ENCODE peak calls at places on chromosomes 4 and X, in ten cellular contexts. I is amygdala; J is NCI-H524; P is epithelial cell of esophagus; F is NCI-H1436; Q is stimulated activated CD8-positive, alpha-beta memory T cell treated with anti-CD3 and anti-CD28 coated beads, Interleukin-4, amount 100 ng/mL, for 48 hours; Y is C1 segment of cervical spinal cord; N is DMS153; U is NCI-H510A treated with DMSO at 0.1 percent for 48 hours; S is fibroblast of lung. V is an unnamed sample.

GRCh38 chr4:119646347-119647071 is 17.9 kb upstream of the PDE5A start:
- DNase-seq in P (no peak), J (peak), N (no peak), F (no peak), I (peak), Q (no peak), S (peak), U (no peak), Y (peak), V (peak)

GRCh38 chrX:52139545-52139895 is 45.2 kb upstream of the MAGED4 start:
- DNase-seq in Q (no peak), J (no peak), S (no peak), P (no peak), U (no peak), F (no peak), N (no peak), I (no peak), Y (no peak), V (no peak)

GRCh38 chr4:98482847-98483806 is 175.3 kb downstream of the TSPAN5 start:
- DNase-seq in N (no peak), J (no peak), F (no peak), Y (no peak), Q (peak), U (no peak), I (no peak), P (peak), S (no peak), V (no peak)

GRCh38 chr4:86759298-86759697 is 89.9 kb downstream of the SLC10A6 start:
- DNase-seq in F (no peak), P (no peak), Y (no peak), N (no peak), Q (no peak), U (no peak), I (no peak), J (no peak), S (no peak), V (no peak)

GRCh38 chr4:38132140-38132673 is 172.0 kb downstream of the PTTG2 start:
- DNase-seq in U (no peak), F (no peak), I (no peak), J (no peak), P (peak), S (peak), Y (peak), Q (peak), N (no peak), V (peak)

GRCh38 chr4:156545003-156545785 is 426.4 kb downstream of the PDGFC start:
- DNase-seq in I (no peak), F (no peak), S (peak), P (no peak), Y (no peak), Q (no peak), U (no peak), J (no peak), N (no peak), V (peak)

GRCh38 chr4:177718514-177718913 is 276.3 kb upstream of the AGA start:
- DNase-seq in Q (no peak), Y (no peak), I (no peak), U (no peak), S (no peak), P (peak), N (no peak), J (no peak), F (no peak), V (no peak)

GRCh38 chrX:130330706-130331105 is 9.0 kb upstream of the SLC25A14 start:
- DNase-seq in U (peak), Y (peak), I (no peak), Q (peak), J (peak), P (peak), F (peak), S (peak), N (peak), V (peak)

GRCh38 chr4:169791527-169792156 is 33.9 kb upstream of the HPF1 start:
- DNase-seq in F (peak), Y (peak), I (peak), P (peak), U (peak), J (peak), Q (peak), N (peak), S (peak), V (peak)

GRCh38 chr4:83618431-83618830 is 82.5 kb downstream of the GPAT3 start:
- DNase-seq in N (no peak), Q (no peak), U (no peak), P (peak), F (no peak), S (peak), Y (no peak), J (no peak), I (no peak), V (peak)

GRCh38 chr4:155946486-155946885 is 7.2 kb downstream of the CTSO start:
- DNase-seq in P (no peak), J (no peak), Q (no peak), F (no peak), U (no peak), S (peak), N (no peak), Y (no peak), I (no peak), V (no peak)

GRCh38 chr4:183098723-183099536 is at the start of gene WWC2:
- DNase-seq in F (peak), U (peak), N (no peak), I (peak), P (peak), J (peak), S (peak), Y (peak), Q (peak), V (peak)

GRCh38 chr4:91031761-91032160 is 904.6 kb downstream of the CCSER1 start:
- DNase-seq in P (no peak), S (no peak), Q (no peak), J (no peak), I (no peak), N (no peak), U (no peak), F (no peak), Y (no peak), V (no peak)

GRCh38 chr4:85084371-85085170 is 118.1 kb upstream of the WDFY3 start:
- DNase-seq in S (peak), Q (no peak), J (peak), F (peak), U (peak), P (peak), Y (no peak), N (peak), I (no peak), V (peak)

GRCh38 chrX:103585421-103586313 is at the start of gene TCEAL4:
- DNase-seq in S (peak), F (peak), Y (peak), I (peak), P (peak), N (no peak), Q (peak), U (peak), J (peak), V (peak)

GRCh38 chr4:77020017-77020416 is 55.8 kb downstream of the CCNI start:
- DNase-seq in S (no peak), N (no peak), I (no peak), Q (no peak), F (no peak), U (no peak), Y (no peak), J (no peak), P (no peak), V (no peak)

GRCh38 chr4:99504804-99505502 is 5.9 kb upstream of the C4orf17 start:
- DNase-seq in P (peak), N (no peak), S (no peak), F (no peak), J (peak), U (no peak), Y (no peak), I (no peak), Q (no peak), V (no peak)

GRCh38 chrX:42022158-42022557 is 98.8 kb upstream of the CASK start:
- DNase-seq in J (no peak), Y (no peak), S (no peak), U (no peak), N (no peak), Q (no peak), F (no peak), P (no peak), I (no peak), V (no peak)

GRCh38 chr4:39118034-39118658 is 56.1 kb downstream of the KLHL5 start:
- DNase-seq in N (no peak), P (no peak), J (no peak), U (no peak), Y (no peak), S (no peak), I (no peak), F (no peak), Q (no peak), V (no peak)

GRCh38 chr4:123553733-123554132 is 157.1 kb downstream of the SPRY1 start:
- DNase-seq in F (no peak), Q (no peak), P (no peak), J (no peak), N (no peak), Y (no peak), S (no peak), I (no peak), U (no peak), V (no peak)

GRCh38 chrX:103066606-103067005 is 2.6 kb upstream of the BEX1 start:
- DNase-seq in F (no peak), U (no peak), S (peak), P (no peak), Y (no peak), N (no peak), I (no peak), J (no peak), Q (no peak), V (peak)

GRCh38 chr4:42515156-42515884 is 118.0 kb downstream of the SHISA3 start:
- DNase-seq in Y (no peak), U (no peak), S (peak), J (no peak), Q (no peak), F (no peak), N (no peak), P (no peak), I (no peak), V (peak)

GRCh38 chrX:105126201-105126600 is 94.3 kb downstream of the TEX13A start:
- DNase-seq in F (no peak), N (no peak), S (no peak), Q (no peak), Y (no peak), I (no peak), P (peak), U (no peak), J (no peak), V (no peak)

GRCh38 chrX:80817002-80817401 is 7.3 kb upstream of the BRWD3 start:
- DNase-seq in S (no peak), U (no peak), N (no peak), F (no peak), P (peak), J (no peak), Q (no peak), Y (no peak), I (no peak), V (no peak)

GRCh38 chr4:113020966-113021365 is 28.5 kb upstream of the ANK2 start:
- DNase-seq in J (no peak), I (no peak), F (no peak), Q (no peak), Y (no peak), N (no peak), U (no peak), P (no peak), S (peak), V (peak)

GRCh38 chr4:46329118-46329976 is 60.6 kb downstream of the GABRA2 start:
- DNase-seq in Q (no peak), Y (peak), F (no peak), U (peak), P (peak), N (peak), I (peak), J (peak), S (peak), V (peak)

GRCh38 chrX:129665916-129666644 is 11.3 kb upstream of the APLN start:
- DNase-seq in Y (no peak), U (no peak), J (no peak), I (no peak), S (peak), F (no peak), Q (no peak), P (peak), N (no peak), V (peak)

GRCh38 chr4:148043990-148044645 is 312.2 kb downstream of the ARHGAP10 start:
- DNase-seq in Q (no peak), N (no peak), Y (peak), S (no peak), U (no peak), J (no peak), F (no peak), I (peak), P (no peak), V (peak)

GRCh38 chr4:173139561-173139960 is 29.1 kb upstream of the GALNT7 start:
- DNase-seq in S (no peak), Q (no peak), J (no peak), Y (no peak), I (no peak), F (no peak), U (no peak), P (no peak), N (no peak), V (no peak)

GRCh38 chr4:25590171-25590570 is 65.5 kb upstream of the SLC34A2 start:
- DNase-seq in J (no peak), Q (no peak), U (no peak), Y (no peak), N (no peak), I (no peak), S (no peak), P (peak), F (no peak), V (no peak)

GRCh38 chrX:105475801-105476200 is 255.3 kb upstream of the TEX13A start:
- DNase-seq in N (no peak), U (no peak), S (no peak), F (no peak), I (no peak), Y (no peak), Q (no peak), P (peak), J (no peak), V (no peak)

GRCh38 chrX:130848763-130849162 is 54.2 kb downstream of the ENOX2 start:
- DNase-seq in S (no peak), P (no peak), Q (no peak), F (no peak), U (no peak), Y (no peak), I (no peak), J (no peak), N (no peak), V (no peak)

GRCh38 chrX:67718926-67719325 is 175.1 kb downstream of the AR start:
- DNase-seq in Y (no peak), U (no peak), J (no peak), N (no peak), P (no peak), Q (no peak), F (no peak), I (no peak), S (no peak), V (peak)

GRCh38 chr4:78666830-78667258 is 109.3 kb upstream of the BMP2K start:
- DNase-seq in S (no peak), N (no peak), J (no peak), P (peak), I (no peak), F (no peak), Q (no peak), Y (no peak), U (no peak), V (no peak)

GRCh38 chr4:185123479-185123878 is 19.6 kb upstream of the SLC25A4 start:
- DNase-seq in Q (no peak), N (no peak), U (no peak), J (no peak), I (no peak), F (no peak), S (no peak), Y (no peak), P (no peak), V (no peak)

GRCh38 chr4:17578482-17578891 is 1.5 kb downstream of the LAP3 start:
- DNase-seq in S (peak), F (no peak), Y (no peak), P (no peak), Q (no peak), J (no peak), I (no peak), N (no peak), U (no peak), V (no peak)

GRCh38 chr4:139774759-139775487 is 109.3 kb downstream of the MGST2 start:
- DNase-seq in U (peak), N (peak), I (no peak), Q (no peak), P (no peak), Y (no peak), F (no peak), S (no peak), J (no peak), V (no peak)

GRCh38 chrX:7088968-7089615 is 58.4 kb upstream of the STS start:
- DNase-seq in F (no peak), J (no peak), Q (peak), S (no peak), I (no peak), N (no peak), U (no peak), P (no peak), Y (no peak), V (no peak)

GRCh38 chr4:141587897-141588296 is 48.5 kb upstream of the IL15 start:
- DNase-seq in P (peak), N (no peak), I (no peak), U (no peak), Q (no peak), J (no peak), Y (no peak), F (no peak), S (peak), V (no peak)

GRCh38 chrX:20067709-20068315 is 48.9 kb downstream of the MAP7D2 start:
- DNase-seq in S (peak), U (no peak), I (peak), F (no peak), P (peak), Y (no peak), J (no peak), N (peak), Q (no peak), V (peak)